ENCODE peak calls at places on chromosomes 12 and 14, in four cellular contexts. L is PC-3, M is aorta, R is OCI-LY7. J is an unnamed sample.

GRCh38 chr12:54257332-54257731 is 22.6 kb downstream of the CBX5 start:
- DNase-seq in L (no peak), M (no peak), R (no peak), J (no peak)

GRCh38 chr12:1838223-1838993 is 18.0 kb downstream of the LRTM2 start:
- DNase-seq in L (no peak), M (peak), R (no peak), J (no peak)

GRCh38 chr14:54085137-54085810 is 128.6 kb upstream of the BMP4 start:
- DNase-seq in L (no peak), M (no peak), R (no peak), J (no peak)

GRCh38 chr12:1544991-1545700 is 49.2 kb downstream of the FBXL14 start:
- DNase-seq in L (peak), M (no peak), R (peak), J (no peak)

GRCh38 chr12:90909069-90909676 is 45.8 kb downstream of the CCER1 start:
- DNase-seq in L (peak), M (no peak), R (peak), J (peak)

GRCh38 chr14:67584931-67585330 is 15.1 kb downstream of the PIGH start:
- DNase-seq in L (no peak), M (no peak), R (no peak), J (no peak)

GRCh38 chr14:55720796-55721195 is 140.8 kb downstream of the KTN1 start:
- DNase-seq in L (no peak), M (no peak), R (no peak), J (no peak)

GRCh38 chr14:61260939-61261776 is 20.0 kb downstream of the TMEM30B start:
- DNase-seq in L (peak), M (no peak), R (no peak), J (peak)

GRCh38 chr14:92984082-92984788 is 61.3 kb downstream of the CHGA start:
- DNase-seq in L (no peak), M (peak), R (no peak), J (no peak)

GRCh38 chr14:85533821-85534271 is 3.9 kb downstream of the FLRT2 start:
- DNase-seq in L (no peak), M (peak), R (no peak), J (peak)

GRCh38 chr14:72409047-72409446 is 476.8 kb downstream of the RGS6 start:
- DNase-seq in L (no peak), M (no peak), R (no peak), J (no peak)

GRCh38 chr12:74412607-74413230 is 124.9 kb upstream of the ATXN7L3B start:
- DNase-seq in L (peak), M (no peak), R (peak), J (peak)

GRCh38 chr12:103838254-103838914 is 2.6 kb downstream of the NT5DC3 start:
- DNase-seq in L (peak), M (no peak), R (no peak), J (no peak)

GRCh38 chr12:103834897-103835390 is 6.1 kb downstream of the NT5DC3 start:
- DNase-seq in L (no peak), M (no peak), R (no peak), J (no peak)

GRCh38 chr12:103833891-103834290 is 7.1 kb downstream of the NT5DC3 start:
- DNase-seq in L (no peak), M (no peak), R (no peak), J (no peak)

GRCh38 chr12:103839103-103839502 is 1.9 kb downstream of the NT5DC3 start:
- DNase-seq in L (peak), M (no peak), R (no peak), J (no peak)

GRCh38 chr12:103836345-103836744 is 4.7 kb downstream of the NT5DC3 start:
- DNase-seq in L (no peak), M (no peak), R (no peak), J (no peak)
- H3K27ac ChIP-seq in L (no peak), M (no peak), R (no peak), J (no peak)

GRCh38 chr12:119748512-119748911 is 80.6 kb downstream of the PRKAB1 start:
- DNase-seq in L (peak), M (no peak), R (no peak), J (no peak)

GRCh38 chr12:119746169-119746568 is 78.2 kb downstream of the PRKAB1 start:
- DNase-seq in L (no peak), M (no peak), R (no peak), J (no peak)

GRCh38 chr12:119751961-119752360 is 84.0 kb downstream of the PRKAB1 start:
- DNase-seq in L (no peak), M (no peak), R (no peak), J (no peak)

GRCh38 chr12:119744900-119745606 is 77.1 kb downstream of the PRKAB1 start:
- DNase-seq in L (no peak), M (no peak), R (peak), J (no peak)

GRCh38 chr12:119749666-119750065 is 81.7 kb downstream of the PRKAB1 start:
- DNase-seq in L (no peak), M (no peak), R (no peak), J (no peak)
- H3K27ac ChIP-seq in L (no peak), M (no peak), R (no peak), J (no peak)

GRCh38 chr14:96212140-96212539 is 7.5 kb downstream of the BDKRB2 start:
- DNase-seq in L (no peak), M (no peak), R (no peak), J (no peak)

GRCh38 chr14:96216627-96217026 is 12.0 kb downstream of the BDKRB2 start:
- DNase-seq in L (no peak), M (no peak), R (no peak), J (no peak)

GRCh38 chr14:96213871-96214465 is 9.3 kb downstream of the BDKRB2 start:
- DNase-seq in L (no peak), M (no peak), R (no peak), J (no peak)

GRCh38 chr14:96215845-96216244 is 11.2 kb downstream of the BDKRB2 start:
- DNase-seq in L (no peak), M (no peak), R (no peak), J (no peak)

GRCh38 chr14:96212896-96213295 is 8.3 kb downstream of the BDKRB2 start:
- DNase-seq in L (no peak), M (no peak), R (no peak), J (no peak)
- H3K27ac ChIP-seq in L (no peak), M (no peak), R (no peak), J (no peak)

GRCh38 chr12:124523071-124523470 is 44.3 kb downstream of the NCOR2 start:
- DNase-seq in L (no peak), M (no peak), R (no peak), J (no peak)
- H3K27ac ChIP-seq in L (no peak), M (peak), R (no peak), J (no peak)

GRCh38 chr14:77721437-77721836 is 13.5 kb downstream of the SLIRP start:
- DNase-seq in L (no peak), M (no peak), R (no peak), J (no peak)
- H3K27ac ChIP-seq in L (no peak), M (no peak), R (no peak), J (no peak)

DNA sequence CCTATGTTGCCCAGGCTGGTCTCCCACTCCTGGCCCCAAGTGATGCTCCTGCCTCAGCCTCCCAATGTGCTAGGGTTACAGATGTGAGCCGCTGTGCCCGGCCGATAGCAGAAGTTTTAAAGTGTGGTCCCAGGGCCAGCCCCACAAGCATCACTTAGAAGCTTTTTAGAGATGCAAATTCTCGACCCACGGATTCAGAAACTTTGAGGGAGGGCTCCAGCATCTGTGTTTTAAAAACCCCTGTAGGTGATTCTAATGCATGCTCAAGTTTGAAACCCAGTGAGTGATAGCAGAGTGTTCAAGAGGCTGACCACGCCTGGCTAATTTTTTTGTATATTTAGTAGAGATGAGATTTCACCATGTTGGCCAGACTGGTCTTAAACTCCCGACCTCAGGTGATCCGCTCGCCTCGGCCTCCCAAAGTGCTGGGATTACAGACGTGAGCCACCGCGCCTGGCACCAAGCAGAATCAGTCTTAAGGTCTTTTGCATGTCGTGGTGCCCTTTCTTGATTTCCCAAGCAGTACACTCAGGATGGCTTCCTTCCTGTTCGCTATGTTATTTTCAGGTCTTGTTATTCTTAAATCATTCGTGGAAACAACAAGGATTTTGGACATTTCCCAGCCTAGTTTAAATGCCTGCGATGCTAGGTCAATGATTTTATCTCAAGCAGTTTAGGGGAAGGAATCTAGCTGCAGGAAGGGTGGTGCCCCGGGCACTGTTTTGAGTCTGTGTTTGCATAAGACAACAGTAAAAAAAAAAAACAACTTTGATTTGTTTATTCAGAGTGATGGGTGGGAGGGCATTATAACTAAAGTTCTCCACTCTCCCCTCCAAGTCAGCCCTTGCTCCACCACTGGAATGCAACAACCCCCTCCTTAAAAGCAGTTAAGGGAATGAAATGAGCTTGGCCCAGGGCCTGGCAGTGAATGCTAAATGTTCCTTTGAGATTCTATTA is 9.2 kb upstream of the RILPL2 start:
- DNase-seq in L (peak), M (no peak), R (no peak), J (peak)
- H3K27ac ChIP-seq in L (no peak), M (peak), R (no peak), J (peak)

DNA sequence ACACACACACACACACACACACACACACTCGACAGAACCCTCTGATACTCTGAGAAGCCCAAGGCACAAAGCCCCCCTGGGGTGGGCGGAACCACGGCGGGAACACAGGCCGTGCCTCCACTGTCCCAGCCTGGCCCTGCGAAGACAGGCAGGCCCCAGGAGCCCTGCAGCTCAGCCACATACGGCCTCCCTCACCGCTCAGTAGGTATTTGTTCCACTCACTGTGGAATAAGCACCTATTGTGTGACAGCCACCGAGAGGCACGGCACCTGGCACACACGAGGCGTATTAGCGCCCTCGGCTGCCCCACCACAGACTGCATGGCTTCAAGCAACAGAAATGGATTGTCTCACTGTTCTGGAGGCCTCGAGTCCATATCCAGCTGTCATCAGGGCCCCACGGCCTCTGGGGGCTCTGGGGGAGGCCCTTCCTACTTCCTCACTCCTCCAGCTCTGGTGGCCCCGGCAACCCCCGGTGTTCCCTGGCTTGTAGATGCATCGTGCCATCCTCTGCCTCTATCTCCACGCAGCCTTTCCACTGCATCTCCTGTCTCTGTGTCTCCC is 66.3 kb downstream of the NCOR2 start:
- DNase-seq in L (no peak), M (no peak), R (no peak), J (no peak)
- H3K27ac ChIP-seq in L (no peak), M (no peak), R (no peak), J (peak)

DNA sequence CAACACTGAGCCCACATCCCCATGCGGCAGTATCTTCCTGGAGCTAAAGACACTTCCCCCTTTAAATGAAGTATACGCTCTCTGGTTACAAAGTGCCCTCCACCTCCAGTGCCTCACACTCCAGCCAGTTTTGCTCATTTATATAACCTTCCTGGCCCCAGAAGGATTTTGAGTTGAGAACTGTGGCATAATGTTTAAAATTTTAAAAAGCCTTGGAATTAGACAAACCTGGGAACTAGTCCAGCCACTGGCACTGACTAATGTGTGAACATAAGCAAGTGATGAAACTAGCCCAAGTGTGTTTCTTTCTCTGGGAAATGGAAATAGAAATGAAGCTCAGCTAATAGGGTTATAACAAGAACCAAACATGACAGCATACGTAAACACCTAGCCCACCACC is 723.7 kb upstream of the USP15 start:
- DNase-seq in L (no peak), M (no peak), R (no peak), J (no peak)
- H3K27ac ChIP-seq in L (no peak), M (no peak), R (no peak), J (no peak)

DNA sequence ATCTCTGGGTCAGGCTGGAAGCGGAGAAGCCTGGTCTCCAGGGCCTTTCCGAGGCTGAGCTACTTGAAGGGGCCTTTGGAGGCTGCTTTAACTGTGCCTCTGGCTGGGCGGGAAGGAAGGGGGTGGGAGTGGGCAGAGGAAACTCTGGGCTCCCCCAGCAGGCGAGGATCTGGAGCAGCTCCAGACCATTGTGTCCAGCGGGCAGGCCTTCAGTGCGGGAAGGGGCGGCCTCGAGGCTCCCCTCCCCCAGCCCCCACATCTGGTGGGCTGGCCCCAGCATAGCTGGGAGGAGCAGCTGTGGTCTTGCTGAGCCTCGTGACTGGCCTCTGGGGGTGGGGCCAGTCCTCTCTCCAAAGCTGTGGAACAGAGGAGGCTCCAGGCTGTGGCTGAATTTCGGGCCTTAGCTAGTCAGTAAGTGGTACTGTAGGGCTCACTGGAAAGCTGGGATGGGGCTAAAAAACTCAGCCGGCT is 3.4 kb downstream of the TAMALIN start:
- DNase-seq in L (no peak), M (peak), R (no peak), J (peak)
- H3K27ac ChIP-seq in L (no peak), M (peak), R (no peak), J (peak)